ENCODE peak calls at places on chromosomes 1 and 21, in four cellular contexts. One of them, this sample, is unnamed.

GRCh38 chr1:78370356-78370755 is 120.4 kb upstream of the PTGFR start:
- DNase-seq in HepG2: no peak
- DNase-seq in GM12878: no peak
- DNase-seq in K562: no peak
- DNase-seq in this sample: no peak

GRCh38 chr21:34213959-34214358 is 140.6 kb downstream of the MRPS6 start:
- DNase-seq in HepG2: no peak
- DNase-seq in GM12878: no peak
- DNase-seq in K562: no peak
- DNase-seq in this sample: no peak

GRCh38 chr1:167439301-167439988 is 78.9 kb downstream of the CD247 start:
- DNase-seq in HepG2: peak; percentile 20
- DNase-seq in GM12878: no peak
- DNase-seq in K562: peak; percentile 56
- DNase-seq in this sample: no peak

GRCh38 chr1:8540266-8540926 is 222.5 kb downstream of the SLC45A1 start:
- DNase-seq in HepG2: no peak
- DNase-seq in GM12878: no peak
- DNase-seq in K562: no peak
- DNase-seq in this sample: no peak

GRCh38 chr1:178632619-178633018 is 92.4 kb upstream of the RALGPS2 start:
- DNase-seq in HepG2: no peak
- DNase-seq in GM12878: no peak
- DNase-seq in K562: no peak
- DNase-seq in this sample: no peak

GRCh38 chr1:94463056-94463764 is 45.0 kb downstream of the ABCD3 start:
- DNase-seq in HepG2: no peak
- DNase-seq in GM12878: no peak
- DNase-seq in K562: no peak
- DNase-seq in this sample: peak; percentile 12

GRCh38 chr1:218466341-218467010 is 121.3 kb downstream of the TGFB2 start:
- DNase-seq in HepG2: no peak
- DNase-seq in GM12878: no peak
- DNase-seq in K562: no peak
- DNase-seq in this sample: no peak

GRCh38 chr1:180080439-180080838 is 74.2 kb upstream of the QSOX1 start:
- DNase-seq in HepG2: no peak
- DNase-seq in GM12878: no peak
- DNase-seq in K562: peak; percentile 47
- DNase-seq in this sample: no peak

GRCh38 chr1:19081218-19081893 is 124.9 kb upstream of the IFFO2 start:
- DNase-seq in HepG2: no peak
- DNase-seq in GM12878: no peak
- DNase-seq in K562: peak; percentile 75
- DNase-seq in this sample: no peak

GRCh38 chr1:179016694-179017382 is 8.9 kb upstream of the FAM20B start:
- DNase-seq in HepG2: peak; percentile 89
- DNase-seq in GM12878: no peak
- DNase-seq in K562: peak; percentile 87
- DNase-seq in this sample: peak; percentile 60

GRCh38 chr1:235883261-235883927 is 16.7 kb upstream of the LYST start:
- DNase-seq in HepG2: no peak
- DNase-seq in GM12878: peak; percentile 76
- DNase-seq in K562: no peak
- DNase-seq in this sample: no peak

GRCh38 chr1:8122477-8123407 is 96.6 kb upstream of the ERRFI1 start:
- DNase-seq in HepG2: no peak
- DNase-seq in GM12878: no peak
- DNase-seq in K562: peak; percentile 52
- DNase-seq in this sample: no peak

GRCh38 chr1:38071530-38072266 is 25.1 kb upstream of the POU3F1 start:
- DNase-seq in HepG2: peak; percentile 17
- DNase-seq in GM12878: no peak
- DNase-seq in K562: peak; percentile 45
- DNase-seq in this sample: peak; percentile 60

GRCh38 chr1:67135354-67135753 is 584 bp upstream of the C1orf141 start:
- DNase-seq in HepG2: no peak
- DNase-seq in GM12878: no peak
- DNase-seq in K562: no peak
- DNase-seq in this sample: no peak

GRCh38 chr1:229247871-229248270 is 23.0 kb upstream of the RAB4A start:
- DNase-seq in HepG2: no peak
- DNase-seq in GM12878: no peak
- DNase-seq in K562: no peak
- DNase-seq in this sample: no peak

GRCh38 chr1:85330711-85331290 is 54.4 kb upstream of the BCL10 start:
- DNase-seq in HepG2: no peak
- DNase-seq in GM12878: no peak
- DNase-seq in K562: no peak
- DNase-seq in this sample: no peak

GRCh38 chr1:75233302-75233929 is 99.2 kb downstream of the LHX8 start:
- DNase-seq in HepG2: peak; percentile 38
- DNase-seq in GM12878: peak; percentile 4
- DNase-seq in K562: peak; percentile 26
- DNase-seq in this sample: peak; percentile 55

GRCh38 chr21:44572959-44573583 is 458 bp upstream of the KRTAP10-4 start:
- DNase-seq in HepG2: peak; percentile 43
- DNase-seq in GM12878: no peak
- DNase-seq in K562: no peak
- DNase-seq in this sample: no peak

GRCh38 chr1:16013220-16013907 is 4.5 kb downstream of the HSPB7 start:
- DNase-seq in HepG2: peak; percentile 60
- DNase-seq in GM12878: peak; percentile 24
- DNase-seq in K562: peak; percentile 94
- DNase-seq in this sample: no peak

GRCh38 chr1:187621961-187622360 is 793.2 kb downstream of the PLA2G4A start:
- DNase-seq in HepG2: no peak
- DNase-seq in GM12878: peak; percentile 21
- DNase-seq in K562: no peak
- DNase-seq in this sample: no peak

GRCh38 chr21:44455524-44456206 is 355 bp downstream of the LRRC3 start:
- DNase-seq in HepG2: no peak
- DNase-seq in GM12878: no peak
- DNase-seq in K562: peak; percentile 24
- DNase-seq in this sample: peak; percentile 59

GRCh38 chr1:1906185-1907097 is 8.6 kb upstream of the CALML6 start:
- DNase-seq in HepG2: peak; percentile 79
- DNase-seq in GM12878: no peak
- DNase-seq in K562: peak; percentile 79
- DNase-seq in this sample: peak; percentile 77

GRCh38 chr1:1968767-1969504 is 34.6 kb downstream of the CFAP74 start:
- DNase-seq in HepG2: no peak
- DNase-seq in GM12878: no peak
- DNase-seq in K562: no peak
- DNase-seq in this sample: no peak

GRCh38 chr1:86423473-86423872 is 498 bp upstream of the CLCA2 start:
- DNase-seq in HepG2: no peak
- DNase-seq in GM12878: no peak
- DNase-seq in K562: no peak
- DNase-seq in this sample: no peak

GRCh38 chr1:33328817-33329216 is 7.9 kb upstream of the A3GALT2 start:
- DNase-seq in HepG2: no peak
- DNase-seq in GM12878: no peak
- DNase-seq in K562: no peak
- DNase-seq in this sample: no peak

GRCh38 chr1:13540871-13541270 is 27.1 kb upstream of the LRRC38 start:
- DNase-seq in HepG2: no peak
- DNase-seq in GM12878: no peak
- DNase-seq in K562: no peak
- DNase-seq in this sample: no peak

GRCh38 chr1:69459244-69459643 is 108.5 kb upstream of the LRRC7 start:
- DNase-seq in HepG2: no peak
- DNase-seq in GM12878: no peak
- DNase-seq in K562: no peak
- DNase-seq in this sample: no peak

GRCh38 chr1:218600968-218601367 is 255.8 kb downstream of the TGFB2 start:
- DNase-seq in HepG2: no peak
- DNase-seq in GM12878: no peak
- DNase-seq in K562: no peak
- DNase-seq in this sample: no peak

GRCh38 chr1:117169871-117170596 is 40.7 kb downstream of the VTCN1 start:
- DNase-seq in HepG2: no peak
- DNase-seq in GM12878: no peak
- DNase-seq in K562: no peak
- DNase-seq in this sample: no peak

DNA sequence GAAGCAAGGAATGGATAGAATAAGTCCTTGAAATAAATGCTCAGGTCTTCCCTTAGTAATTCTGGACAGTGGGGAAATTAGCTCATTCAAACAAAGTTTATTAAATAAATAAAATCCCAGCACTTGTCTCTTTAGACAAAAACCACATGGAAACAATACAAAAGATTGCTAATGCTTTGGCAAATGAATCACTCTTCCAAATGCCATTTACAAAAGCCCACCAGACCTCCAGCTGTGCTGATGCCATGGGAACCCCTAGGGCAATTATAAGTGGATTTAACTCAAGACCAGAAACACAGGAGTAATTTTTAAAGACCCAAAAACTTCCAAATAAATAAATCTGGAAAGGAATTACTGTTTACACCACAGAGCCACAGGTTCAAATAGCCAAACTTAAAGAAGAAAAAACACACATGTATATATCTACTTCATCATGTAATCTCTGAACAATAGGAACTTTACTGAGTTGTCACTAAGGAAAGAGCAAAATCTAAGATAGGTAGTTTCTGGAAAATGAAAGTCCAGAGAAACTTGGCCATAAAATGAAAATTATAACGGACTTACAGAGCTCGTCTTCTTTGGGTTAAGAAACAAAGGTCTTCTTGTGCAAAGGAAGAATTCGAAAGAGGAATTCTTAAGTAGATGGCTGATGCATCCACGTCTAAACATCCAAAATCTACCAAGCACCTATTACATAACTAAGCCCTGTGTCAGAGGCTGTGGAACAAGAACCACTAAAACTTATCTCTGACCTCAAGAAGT is 399.4 kb downstream of the SMYD3 start:
- DNase-seq in HepG2: no peak
- DNase-seq in GM12878: no peak
- DNase-seq in K562: no peak
- DNase-seq in this sample: no peak
- TF ChIP-seq FOXM1 in HepG2: no peak
- TF ChIP-seq FOXM1 in GM12878: no peak
- TF ChIP-seq FOXM1 in K562: no peak
- TF ChIP-seq FOXM1 in this sample: no peak

GRCh38 chr1:43706598-43707190 is 642 bp upstream of the ST3GAL3 start:
- DNase-seq in HepG2: peak; percentile 20
- DNase-seq in GM12878: no peak
- DNase-seq in K562: no peak
- DNase-seq in this sample: peak; percentile 21

GRCh38 chr1:43704838-43705237 is 2.5 kb upstream of the ST3GAL3 start:
- DNase-seq in HepG2: no peak
- DNase-seq in GM12878: no peak
- DNase-seq in K562: no peak
- DNase-seq in this sample: no peak

GRCh38 chr1:43705334-43705733 is 2.0 kb upstream of the ST3GAL3 start:
- DNase-seq in HepG2: no peak
- DNase-seq in GM12878: no peak
- DNase-seq in K562: no peak
- DNase-seq in this sample: no peak

GRCh38 chr1:43707191-43708005 is at the start of gene ST3GAL3:
- DNase-seq in HepG2: peak; percentile 82
- DNase-seq in GM12878: peak; percentile 67
- DNase-seq in K562: peak; percentile 98
- DNase-seq in this sample: peak; percentile 96

DNA sequence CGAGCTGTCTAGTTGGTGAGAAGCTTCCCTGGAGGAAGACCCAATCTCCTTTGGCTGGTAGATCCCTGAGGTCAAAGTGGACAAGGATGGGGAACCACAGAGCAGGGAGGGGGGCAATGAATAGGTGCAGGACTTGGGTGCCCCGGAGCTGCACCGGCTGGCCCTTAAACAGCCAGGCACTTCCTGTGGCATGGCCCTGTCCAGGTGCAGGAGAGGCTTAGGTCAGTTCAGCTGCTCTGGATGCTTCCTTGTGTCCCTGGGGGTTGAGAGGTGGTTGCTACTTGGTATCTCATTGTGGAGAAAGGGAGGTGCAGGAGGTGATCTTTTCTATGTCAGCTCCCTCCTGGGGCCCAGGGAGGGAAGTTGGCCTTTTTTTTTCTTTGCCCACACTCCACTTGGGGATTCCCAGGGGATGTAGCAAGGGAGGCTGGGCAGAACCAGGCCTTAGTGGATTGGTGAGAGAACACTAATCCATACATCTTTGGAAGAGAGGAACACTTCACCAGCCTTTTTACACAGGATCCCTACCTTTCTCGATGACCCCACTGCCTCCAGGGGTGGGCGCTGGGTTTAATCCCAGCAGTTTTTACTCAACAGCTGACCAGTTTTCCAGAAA is 1.2 kb upstream of the ST3GAL3 start:
- DNase-seq in HepG2: no peak
- DNase-seq in GM12878: no peak
- DNase-seq in K562: no peak
- DNase-seq in this sample: no peak
- TF ChIP-seq SP1 in HepG2: no peak
- TF ChIP-seq SP1 in GM12878: no peak
- TF ChIP-seq SP1 in K562: no peak
- TF ChIP-seq SP1 in this sample: no peak

GRCh38 chr1:222926566-222926965 is 111.7 kb downstream of the DISP1 start:
- DNase-seq in HepG2: no peak
- DNase-seq in GM12878: no peak
- DNase-seq in K562: no peak
- DNase-seq in this sample: no peak
- TF ChIP-seq FOXM1 in HepG2: no peak
- TF ChIP-seq FOXM1 in GM12878: no peak
- TF ChIP-seq FOXM1 in K562: no peak
- TF ChIP-seq FOXM1 in this sample: no peak

GRCh38 chr1:6899621-6900020 is 114.4 kb downstream of the CAMTA1 start:
- DNase-seq in HepG2: no peak
- DNase-seq in GM12878: no peak
- DNase-seq in K562: no peak
- DNase-seq in this sample: no peak
- TF ChIP-seq SP1 in HepG2: no peak
- TF ChIP-seq SP1 in GM12878: no peak
- TF ChIP-seq SP1 in K562: no peak
- TF ChIP-seq SP1 in this sample: no peak

DNA sequence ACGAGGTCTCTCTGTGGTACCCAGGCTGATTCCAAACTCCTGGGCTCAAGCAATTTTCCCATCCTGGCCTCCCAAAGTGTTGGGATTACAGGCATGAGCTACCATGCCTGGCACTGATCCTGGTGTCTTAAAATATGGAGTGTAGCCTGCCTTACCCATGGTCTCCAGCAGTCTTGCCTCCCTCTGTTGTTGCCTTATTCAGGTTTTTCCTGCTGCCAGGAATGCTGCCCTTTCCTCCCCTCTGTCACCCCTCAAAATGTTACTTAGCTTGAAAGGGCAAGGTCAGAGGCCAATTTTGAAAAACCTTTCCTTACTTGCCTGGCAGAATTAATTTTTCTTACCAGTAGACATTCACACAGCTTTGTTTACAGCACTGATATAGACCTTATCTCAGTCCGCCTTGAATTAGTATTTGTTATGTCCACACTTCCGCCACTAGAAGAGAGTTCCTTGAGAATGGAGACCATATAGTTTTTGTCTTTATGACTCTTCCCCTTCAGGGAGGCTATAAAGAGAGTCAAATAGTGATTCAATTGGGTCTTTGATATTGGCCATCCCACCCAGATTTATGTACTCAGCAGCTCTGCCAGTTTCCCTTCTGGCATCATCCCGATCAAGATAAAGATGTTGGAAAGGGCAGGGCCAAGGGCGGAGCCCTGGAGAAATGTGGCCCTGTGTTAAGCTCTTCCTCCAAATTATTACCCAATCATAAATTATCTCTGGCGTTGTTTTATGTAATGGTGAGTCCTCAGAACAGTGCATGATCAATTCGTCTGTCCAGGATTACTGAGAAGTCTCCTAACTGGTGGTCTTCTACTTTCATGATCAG is 38.8 kb downstream of the C1orf21 start:
- DNase-seq in HepG2: no peak
- DNase-seq in GM12878: no peak
- DNase-seq in K562: no peak
- DNase-seq in this sample: no peak
- TF ChIP-seq FOXM1 in HepG2: no peak
- TF ChIP-seq FOXM1 in GM12878: no peak
- TF ChIP-seq FOXM1 in K562: no peak
- TF ChIP-seq FOXM1 in this sample: no peak